ENCODE peak calls at places on chromosomes 5 and 9, in eight cellular contexts. W is HFF-Myc; U is GM10248; A is AML-193; Z is activated CD8-positive, alpha-beta memory T cell treated with anti-CD3 and anti-CD28 coated beads for 4 hours; C is globus pallidus; V is non-pigmented ciliary epithelial cell; E is psoas muscle. X is an unnamed sample.

GRCh38 chr9:123925820-123926219 is 4.1 kb downstream of the DENND1A start:
- DNase-seq in W (peak), E (no peak), Z (no peak), U (no peak), A (peak), V (no peak), C (no peak), X (no peak)

GRCh38 chr9:278651-279050 is 64.0 kb downstream of the DOCK8 start:
- DNase-seq in Z (no peak), V (no peak), U (peak), W (no peak), A (no peak), E (no peak), C (no peak), X (no peak)

GRCh38 chr5:172412724-172413260 is 41.5 kb downstream of the SH3PXD2B start:
- DNase-seq in V (peak), C (peak), A (peak), Z (no peak), W (peak), U (no peak), E (peak), X (peak)

GRCh38 chr5:119458911-119459632 is 6.8 kb downstream of the HSD17B4 start:
- DNase-seq in W (no peak), V (no peak), C (no peak), Z (no peak), E (no peak), A (no peak), U (no peak), X (no peak)

GRCh38 chr9:87883990-87884389 is 1.3 kb downstream of the SPATA31E1 start:
- DNase-seq in U (no peak), E (no peak), C (no peak), W (no peak), Z (no peak), V (no peak), A (no peak), X (no peak)

GRCh38 chr9:117080996-117081395 is 333.9 kb downstream of the ASTN2 start:
- DNase-seq in C (peak), E (no peak), W (no peak), U (no peak), V (no peak), Z (no peak), A (no peak), X (no peak)

GRCh38 chr5:178331491-178331981 is 98.9 kb upstream of the PHYKPL start:
- DNase-seq in C (peak), W (no peak), E (peak), Z (no peak), V (no peak), A (no peak), U (no peak), X (no peak)

GRCh38 chr5:95609711-95610110 is 10.2 kb upstream of the GPR150 start:
- DNase-seq in C (no peak), A (no peak), E (no peak), Z (no peak), U (no peak), W (no peak), V (no peak), X (no peak)

GRCh38 chr5:35248843-35249780 is 18.8 kb upstream of the PRLR start:
- DNase-seq in Z (no peak), A (no peak), V (no peak), U (no peak), E (no peak), W (no peak), C (no peak), X (peak)

GRCh38 chr5:71932649-71933338 is 174.5 kb upstream of the MAP1B start:
- DNase-seq in E (peak), W (no peak), C (peak), A (no peak), V (no peak), Z (no peak), U (no peak), X (peak)

GRCh38 chr9:112020680-112021596 is 124.3 kb downstream of the UGCG start:
- DNase-seq in U (peak), A (no peak), Z (no peak), E (no peak), C (no peak), W (no peak), V (no peak), X (peak)

GRCh38 chr5:96408276-96408777 is 24.7 kb downstream of the PCSK1 start:
- DNase-seq in Z (no peak), V (peak), W (no peak), U (no peak), C (no peak), A (no peak), E (no peak), X (peak)

GRCh38 chr5:89936576-89936975 is 473.0 kb downstream of the CETN3 start:
- DNase-seq in W (no peak), A (no peak), U (no peak), V (no peak), C (no peak), E (no peak), Z (no peak), X (no peak)

GRCh38 chr9:92438900-92439526 is 14.7 kb upstream of the OMD start:
- DNase-seq in V (no peak), C (no peak), W (no peak), U (no peak), Z (no peak), A (peak), E (no peak), X (peak)

GRCh38 chr9:136728548-136729123 is 14.1 kb downstream of the LCN10 start:
- DNase-seq in Z (no peak), C (no peak), V (no peak), U (no peak), A (peak), E (peak), W (no peak), X (peak)